ENCODE peak calls at places on chromosomes 4 and X, in six cellular contexts. W, C, S, X, K and M are unnamed samples.

GRCh38 chr4:173802714-173803022 is 272.6 kb upstream of the HAND2 start:
- DNase-seq in W (no peak), X (no peak), C (no peak), S (no peak), K (no peak), M (no peak)

GRCh38 chr4:2419814-2420213 is 1.1 kb downstream of the CFAP99 start:
- DNase-seq in X (no peak), S (no peak), C (no peak), W (no peak), K (no peak), M (no peak)

GRCh38 chr4:10730019-10730418 is 45.5 kb upstream of the CLNK start:
- DNase-seq in C (no peak), S (no peak), X (no peak), W (no peak), K (no peak), M (no peak)

GRCh38 chr4:9970399-9971011 is 50.8 kb downstream of the SLC2A9 start:
- DNase-seq in S (no peak), X (no peak), C (no peak), K (peak; percentile 63), W (no peak), M (no peak)

GRCh38 chr4:69713593-69713992 is 46.8 kb downstream of the SULT1B1 start:
- DNase-seq in C (no peak), X (no peak), S (peak; percentile 15), W (peak; percentile 69), K (no peak), M (no peak)

GRCh38 chr4:68466751-68467150 is 19.5 kb downstream of the TMPRSS11E start:
- DNase-seq in W (peak; percentile 83), C (no peak), S (no peak), X (no peak), K (no peak), M (no peak)

GRCh38 chr4:153962311-153963039 is 173.6 kb upstream of the SFRP2 start:
- DNase-seq in C (no peak), S (no peak), X (no peak), W (no peak), K (no peak), M (no peak)

GRCh38 chr4:38310446-38311043 is 350.3 kb downstream of the PTTG2 start:
- DNase-seq in W (no peak), C (no peak), S (no peak), X (no peak), K (peak; percentile 98), M (peak; percentile 80)

GRCh38 chr4:184568770-184569169 is 80.5 kb downstream of the CASP3 start:
- DNase-seq in K (peak; percentile 30), C (no peak), W (no peak), X (no peak), S (no peak), M (no peak)

GRCh38 chr4:10056334-10057022 is 35.2 kb upstream of the SLC2A9 start:
- DNase-seq in C (no peak), K (no peak), S (no peak), W (no peak), X (no peak), M (no peak)

GRCh38 chr4:112311516-112311915 is 14.3 kb downstream of the ALPK1 start:
- DNase-seq in S (no peak), K (no peak), W (no peak), C (no peak), X (no peak), M (no peak)

GRCh38 chrX:38249965-38250364 is 29.3 kb upstream of the SRPX start:
- DNase-seq in C (peak; percentile 25), K (no peak), W (no peak), X (no peak), S (no peak), M (no peak)

GRCh38 chr4:150598906-150599305 is 17.0 kb downstream of the MAB21L2 start:
- DNase-seq in S (no peak), W (no peak), X (no peak), C (no peak), K (no peak), M (no peak)

GRCh38 chr4:1249148-1249730 is 309 bp upstream of the CTBP1 start:
- DNase-seq in K (peak; percentile 91), C (peak; percentile 86), W (peak; percentile 42), S (peak; percentile 75), X (peak; percentile 83), M (peak; percentile 96)

GRCh38 chr4:24236532-24236931 is 346.7 kb upstream of the PPARGC1A start:
- DNase-seq in W (peak; percentile 39), S (no peak), C (peak; percentile 34), X (no peak), K (peak; percentile 23), M (no peak)

GRCh38 chr4:26807330-26807729 is 53.3 kb upstream of the STIM2 start:
- DNase-seq in W (no peak), K (no peak), S (no peak), X (no peak), C (no peak), M (peak; percentile 22)
- TF ChIP-seq CTCF in W (no peak), K (no peak), S (no peak), X (no peak), C (no peak), M (no peak)

DNA sequence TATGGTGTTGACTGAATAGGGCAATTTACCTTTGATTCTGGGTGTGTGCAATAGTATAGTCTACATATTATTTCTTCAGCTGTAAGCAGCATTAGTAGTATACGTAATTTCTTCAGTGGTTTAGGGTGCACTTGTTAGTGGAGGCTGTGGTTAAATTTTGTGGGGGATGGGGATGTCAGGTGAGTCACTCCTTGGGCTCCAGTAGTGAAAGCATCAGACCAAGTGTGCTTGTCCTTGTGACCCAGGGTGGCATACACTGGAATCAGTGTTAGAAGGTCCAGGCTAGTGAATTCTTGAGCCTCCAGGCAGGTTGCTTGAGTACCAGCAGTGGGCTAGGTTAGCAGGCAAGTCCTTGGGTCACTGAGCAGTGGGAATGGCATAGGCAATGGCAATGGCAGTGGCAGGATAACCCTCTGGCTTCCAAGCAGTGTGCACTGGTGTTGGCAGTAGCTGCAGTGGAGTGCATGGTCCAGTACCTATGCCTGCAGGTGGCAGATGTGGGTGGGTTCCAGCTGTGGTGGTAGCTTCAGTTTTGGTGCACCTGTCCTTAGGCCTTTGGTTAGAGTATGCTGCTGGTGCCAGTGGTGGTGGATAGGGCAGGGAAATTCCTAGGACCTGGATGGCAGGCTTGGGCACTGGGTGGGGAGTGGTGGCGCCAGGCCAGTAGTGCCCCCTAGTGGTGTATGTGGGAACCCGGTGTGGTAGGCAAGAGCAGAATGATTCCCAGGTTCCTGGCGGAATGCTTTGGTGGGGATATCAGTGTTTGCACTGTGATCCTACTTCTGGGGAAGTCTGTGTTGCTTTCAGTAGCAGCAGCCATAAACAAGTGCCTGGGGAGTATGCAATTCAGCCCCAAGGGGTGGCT is 531.0 kb downstream of the SMARCA1 start:
- DNase-seq in K (peak; percentile 24), C (no peak), X (no peak), S (no peak), W (no peak), M (no peak)
- TF ChIP-seq CTCF in K (no peak), C (no peak), X (no peak), S (no peak), W (no peak), M (no peak)

DNA sequence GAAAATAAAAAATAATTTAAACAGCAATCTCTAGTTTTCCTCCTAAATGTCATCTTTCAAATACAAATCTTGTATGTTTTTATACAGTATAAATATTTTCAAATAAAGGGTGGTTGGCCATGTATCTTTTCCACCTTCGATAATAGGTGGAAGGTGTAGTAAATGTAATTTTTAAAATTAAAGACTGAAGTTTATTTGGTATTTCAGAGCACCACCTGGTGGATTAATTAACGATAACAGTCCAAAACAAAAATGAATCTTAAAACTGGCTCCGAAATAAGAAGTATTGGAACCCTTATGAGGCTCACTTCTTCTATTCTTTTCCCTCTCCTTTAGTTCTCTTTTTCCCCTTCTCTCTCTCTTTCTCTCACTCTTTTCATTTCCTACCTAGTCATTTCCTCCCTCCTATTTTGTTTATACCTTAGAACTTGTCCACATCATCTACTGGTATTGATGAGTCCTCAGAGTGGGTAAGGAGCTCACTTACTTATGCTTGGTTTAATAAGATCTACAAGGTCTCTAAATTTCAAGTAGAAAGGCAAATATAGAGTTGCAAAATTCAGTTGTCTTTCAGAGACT is 82.9 kb upstream of the EXOC1L start:
- DNase-seq in C (peak; percentile 3), X (no peak), S (no peak), K (peak; percentile 19), W (peak; percentile 41), M (peak; percentile 28)
- TF ChIP-seq CTCF in C (peak; percentile 42), X (peak; percentile 47), S (peak; percentile 6), K (peak; percentile 37), W (peak; percentile 11), M (no peak)

DNA sequence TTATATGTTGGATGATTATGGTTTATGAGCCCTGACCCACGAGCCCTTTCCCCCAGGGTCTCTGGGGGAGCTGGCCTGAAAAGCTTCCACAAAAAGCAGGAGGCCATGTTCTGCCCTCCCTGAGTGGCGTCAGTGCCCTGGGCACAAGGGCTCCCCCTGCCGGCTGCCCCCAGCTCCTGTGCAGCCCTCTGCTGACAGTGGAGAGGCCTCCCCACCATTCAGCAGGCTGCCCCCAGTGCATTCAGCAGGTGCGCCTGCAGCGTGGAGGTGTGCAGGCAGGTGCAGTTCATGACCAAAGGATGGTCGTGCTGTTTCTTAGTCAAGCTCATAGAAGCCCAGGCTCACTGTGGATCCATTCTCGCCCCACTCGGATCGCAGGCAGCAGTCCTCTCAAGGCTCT is 12.5 kb upstream of the S100P start:
- DNase-seq in W (no peak), K (no peak), S (no peak), X (no peak), C (no peak), M (no peak)
- TF ChIP-seq CTCF in W (peak; percentile 43), K (peak; percentile 32), S (no peak), X (no peak), C (no peak), M (no peak)

GRCh38 chrX:135481696-135482179 is 38.7 kb upstream of the INTS6L start:
- DNase-seq in X (no peak), W (no peak), K (no peak), S (no peak), C (no peak), M (no peak)

GRCh38 chrX:135476378-135476777 is 44.1 kb upstream of the INTS6L start:
- DNase-seq in W (no peak), C (no peak), X (no peak), S (no peak), K (no peak), M (no peak)

GRCh38 chrX:135480076-135480475 is 40.4 kb upstream of the INTS6L start:
- DNase-seq in C (no peak), W (no peak), X (no peak), S (no peak), K (no peak), M (no peak)

GRCh38 chrX:135477576-135477975 is 42.9 kb upstream of the INTS6L start:
- DNase-seq in K (peak; percentile 57), X (peak; percentile 35), C (peak; percentile 49), W (peak; percentile 65), S (peak; percentile 13), M (peak; percentile 5)
- TF ChIP-seq CTCF in K (peak; percentile 58), X (peak; percentile 36), C (peak; percentile 26), W (peak; percentile 59), S (peak; percentile 8), M (peak; percentile 4)

DNA sequence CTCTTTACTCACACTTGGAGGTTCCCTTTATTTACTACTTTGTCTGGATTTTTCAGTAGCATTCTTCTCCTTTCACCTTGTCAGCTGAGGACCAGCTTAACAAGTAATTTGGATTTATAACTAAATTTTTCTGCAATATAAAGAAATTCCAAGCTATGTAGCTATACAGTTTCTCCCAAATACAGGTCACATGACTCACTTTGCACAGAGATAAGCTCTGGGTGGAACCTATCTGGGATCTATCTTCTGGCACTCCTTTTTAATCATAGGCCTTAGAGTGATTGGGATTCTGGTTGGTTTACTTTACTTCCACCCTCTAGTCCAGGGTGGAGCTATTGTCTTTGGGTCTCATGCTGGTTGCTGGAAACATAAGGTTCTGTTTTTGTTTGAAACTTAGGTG is 34.9 kb upstream of the STK26 start:
- DNase-seq in W (no peak), C (no peak), S (no peak), K (no peak), X (no peak), M (no peak)
- TF ChIP-seq CTCF in W (no peak), C (no peak), S (no peak), K (no peak), X (no peak), M (no peak)

GRCh38 chrX:97461763-97462162 is 578.1 kb downstream of the RPA4 start:
- DNase-seq in X (no peak), S (no peak), W (no peak), C (no peak), K (no peak), M (no peak)
- TF ChIP-seq CTCF in X (no peak), S (no peak), W (no peak), C (no peak), K (no peak), M (no peak)